ENCODE peak calls at places on chromosome 16, in ten cellular contexts. One of them, this sample, is unnamed. For H3K4me1, the result is how much of the 10 kb centered on the place peaks cover.

GRCh38 chr16:87541882-87542234 is 49.0 kb upstream of the ZCCHC14 start:
- DNase-seq in lower lobe of right lung: no peak
- DNase-seq in GM23248: peak
- DNase-seq in psoas muscle: no peak
- DNase-seq in heart left ventricle: peak
- DNase-seq in HCT116: no peak
- DNase-seq in H9: no peak
- DNase-seq in K562: no peak
- DNase-seq in kidney: no peak
- DNase-seq in tibial artery: peak
- DNase-seq in this sample: peak

GRCh38 chr16:70582280-70582978 is 58.8 kb downstream of the SF3B3 start:
- DNase-seq in GM23248: peak
- DNase-seq in heart left ventricle: no peak
- DNase-seq in HCT116: no peak
- DNase-seq in K562: no peak
- DNase-seq in H9: no peak
- DNase-seq in psoas muscle: no peak
- DNase-seq in lower lobe of right lung: no peak
- DNase-seq in kidney: no peak
- DNase-seq in tibial artery: no peak
- DNase-seq in this sample: no peak

GRCh38 chr16:610513-611381 is 20.0 kb upstream of the WFIKKN1 start:
- DNase-seq in K562: no peak
- DNase-seq in lower lobe of right lung: peak
- DNase-seq in heart left ventricle: no peak
- DNase-seq in GM23248: peak
- DNase-seq in kidney: peak
- DNase-seq in tibial artery: no peak
- DNase-seq in H9: peak
- DNase-seq in HCT116: no peak
- DNase-seq in psoas muscle: peak
- DNase-seq in this sample: no peak

GRCh38 chr16:87074635-87075318 is 242.4 kb downstream of the C16orf95 start:
- DNase-seq in kidney: no peak
- DNase-seq in HCT116: no peak
- DNase-seq in lower lobe of right lung: no peak
- DNase-seq in heart left ventricle: no peak
- DNase-seq in K562: no peak
- DNase-seq in GM23248: no peak
- DNase-seq in tibial artery: peak
- DNase-seq in H9: no peak
- DNase-seq in psoas muscle: no peak
- DNase-seq in this sample: no peak

GRCh38 chr16:6335072-6335471 is 997.6 kb upstream of the RBFOX1 start:
- DNase-seq in psoas muscle: no peak
- DNase-seq in K562: peak
- DNase-seq in heart left ventricle: no peak
- DNase-seq in tibial artery: no peak
- DNase-seq in H9: peak
- DNase-seq in GM23248: peak
- DNase-seq in kidney: no peak
- DNase-seq in lower lobe of right lung: no peak
- DNase-seq in HCT116: no peak
- DNase-seq in this sample: no peak

GRCh38 chr16:1333149-1333812 is at the start of gene BAIAP3:
- DNase-seq in psoas muscle: peak
- DNase-seq in tibial artery: no peak
- DNase-seq in H9: peak
- DNase-seq in HCT116: no peak
- DNase-seq in heart left ventricle: no peak
- DNase-seq in kidney: peak
- DNase-seq in K562: peak
- DNase-seq in lower lobe of right lung: no peak
- DNase-seq in GM23248: peak
- DNase-seq in this sample: no peak

GRCh38 chr16:4718466-4718865 is 15.6 kb downstream of the ANKS3 start:
- DNase-seq in kidney: peak
- DNase-seq in heart left ventricle: no peak
- DNase-seq in HCT116: no peak
- DNase-seq in lower lobe of right lung: no peak
- DNase-seq in GM23248: no peak
- DNase-seq in K562: no peak
- DNase-seq in H9: no peak
- DNase-seq in psoas muscle: no peak
- DNase-seq in tibial artery: no peak
- DNase-seq in this sample: no peak

GRCh38 chr16:83023011-83023410 is 396.2 kb downstream of the CDH13 start:
- DNase-seq in lower lobe of right lung: no peak
- DNase-seq in K562: no peak
- DNase-seq in H9: no peak
- DNase-seq in GM23248: no peak
- DNase-seq in heart left ventricle: no peak
- DNase-seq in kidney: no peak
- DNase-seq in HCT116: no peak
- DNase-seq in tibial artery: no peak
- DNase-seq in psoas muscle: no peak
- DNase-seq in this sample: no peak

GRCh38 chr16:82175627-82176026 is 5.6 kb upstream of the MPHOSPH6 start:
- DNase-seq in HCT116: no peak
- DNase-seq in heart left ventricle: no peak
- DNase-seq in psoas muscle: no peak
- DNase-seq in tibial artery: no peak
- DNase-seq in H9: no peak
- DNase-seq in GM23248: no peak
- DNase-seq in kidney: no peak
- DNase-seq in lower lobe of right lung: no peak
- DNase-seq in K562: no peak
- DNase-seq in this sample: no peak

GRCh38 chr16:49639739-49640388 is 216.0 kb downstream of the ZNF423 start:
- DNase-seq in H9: no peak
- DNase-seq in K562: no peak
- DNase-seq in HCT116: no peak
- DNase-seq in GM23248: no peak
- DNase-seq in psoas muscle: peak
- DNase-seq in heart left ventricle: peak
- DNase-seq in lower lobe of right lung: no peak
- DNase-seq in kidney: peak
- DNase-seq in tibial artery: no peak
- DNase-seq in this sample: no peak

DNA sequence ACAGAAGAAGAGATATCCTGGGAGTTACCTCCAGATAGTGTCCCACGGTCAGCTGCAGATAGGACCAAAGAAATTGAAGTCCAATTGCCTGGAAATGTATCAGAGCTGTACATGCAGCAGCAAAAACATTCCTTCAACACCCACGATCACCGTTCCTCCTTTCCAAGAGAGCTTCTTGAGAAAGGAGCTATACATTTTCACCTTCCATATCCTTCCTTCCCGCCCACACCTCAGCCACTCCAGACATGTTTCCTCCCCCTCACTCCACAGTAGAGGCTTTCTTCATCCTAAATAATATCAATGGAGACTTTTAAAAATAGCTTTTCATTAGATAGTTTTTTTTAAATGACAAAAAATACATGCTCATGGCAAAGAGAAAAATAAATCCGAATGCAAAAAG is 87.6 kb downstream of the HS3ST2 start:
- DNase-seq in psoas muscle: no peak
- DNase-seq in K562: no peak
- DNase-seq in lower lobe of right lung: no peak
- DNase-seq in H9: no peak
- DNase-seq in tibial artery: no peak
- DNase-seq in kidney: no peak
- DNase-seq in heart left ventricle: no peak
- DNase-seq in GM23248: no peak
- DNase-seq in HCT116: no peak
- DNase-seq in this sample: no peak
- H3K4me1 ChIP-seq in psoas muscle: under half
- H3K4me1 ChIP-seq in K562: under half
- H3K4me1 ChIP-seq in lower lobe of right lung: under half
- H3K4me1 ChIP-seq in H9: under half
- H3K4me1 ChIP-seq in tibial artery: under half
- H3K4me1 ChIP-seq in kidney: under half
- H3K4me1 ChIP-seq in heart left ventricle: under half
- H3K4me1 ChIP-seq in GM23248: under half
- H3K4me1 ChIP-seq in HCT116: under half
- H3K4me1 ChIP-seq in this sample: under half

GRCh38 chr16:29814592-29814991 is 1.4 kb upstream of the PAGR1 start:
- DNase-seq in H9: no peak
- DNase-seq in kidney: peak
- DNase-seq in GM23248: no peak
- DNase-seq in psoas muscle: no peak
- DNase-seq in K562: no peak
- DNase-seq in heart left ventricle: no peak
- DNase-seq in tibial artery: no peak
- DNase-seq in HCT116: no peak
- DNase-seq in lower lobe of right lung: no peak
- DNase-seq in this sample: no peak
- H3K27ac ChIP-seq in H9: no peak
- H3K27ac ChIP-seq in kidney: no peak
- H3K27ac ChIP-seq in GM23248: no peak
- H3K27ac ChIP-seq in psoas muscle: no peak
- H3K27ac ChIP-seq in K562: no peak
- H3K27ac ChIP-seq in heart left ventricle: no peak
- H3K27ac ChIP-seq in tibial artery: peak
- H3K27ac ChIP-seq in HCT116: peak
- H3K27ac ChIP-seq in lower lobe of right lung: no peak
- H3K27ac ChIP-seq in this sample: peak

GRCh38 chr16:66523861-66524354 is 26.0 kb downstream of the TK2 start:
- DNase-seq in heart left ventricle: no peak
- DNase-seq in K562: no peak
- DNase-seq in H9: no peak
- DNase-seq in HCT116: no peak
- DNase-seq in GM23248: no peak
- DNase-seq in tibial artery: no peak
- DNase-seq in kidney: no peak
- DNase-seq in lower lobe of right lung: no peak
- DNase-seq in psoas muscle: no peak
- DNase-seq in this sample: no peak
- H3K4me1 ChIP-seq in heart left ventricle: half or more
- H3K4me1 ChIP-seq in K562: under half
- H3K4me1 ChIP-seq in H9: under half
- H3K4me1 ChIP-seq in HCT116: under half
- H3K4me1 ChIP-seq in GM23248: under half
- H3K4me1 ChIP-seq in tibial artery: under half
- H3K4me1 ChIP-seq in kidney: under half
- H3K4me1 ChIP-seq in lower lobe of right lung: half or more
- H3K4me1 ChIP-seq in psoas muscle: under half
- H3K4me1 ChIP-seq in this sample: under half

GRCh38 chr16:67874147-67874771 is 1.4 kb downstream of the EDC4 start:
- DNase-seq in psoas muscle: no peak
- DNase-seq in HCT116: no peak
- DNase-seq in K562: no peak
- DNase-seq in heart left ventricle: no peak
- DNase-seq in kidney: no peak
- DNase-seq in H9: no peak
- DNase-seq in GM23248: peak
- DNase-seq in lower lobe of right lung: no peak
- DNase-seq in tibial artery: no peak
- DNase-seq in this sample: no peak
- H3K27ac ChIP-seq in psoas muscle: peak
- H3K27ac ChIP-seq in HCT116: no peak
- H3K27ac ChIP-seq in K562: no peak
- H3K27ac ChIP-seq in heart left ventricle: no peak
- H3K27ac ChIP-seq in kidney: no peak
- H3K27ac ChIP-seq in H9: no peak
- H3K27ac ChIP-seq in GM23248: peak
- H3K27ac ChIP-seq in lower lobe of right lung: no peak
- H3K27ac ChIP-seq in tibial artery: peak
- H3K27ac ChIP-seq in this sample: no peak

DNA sequence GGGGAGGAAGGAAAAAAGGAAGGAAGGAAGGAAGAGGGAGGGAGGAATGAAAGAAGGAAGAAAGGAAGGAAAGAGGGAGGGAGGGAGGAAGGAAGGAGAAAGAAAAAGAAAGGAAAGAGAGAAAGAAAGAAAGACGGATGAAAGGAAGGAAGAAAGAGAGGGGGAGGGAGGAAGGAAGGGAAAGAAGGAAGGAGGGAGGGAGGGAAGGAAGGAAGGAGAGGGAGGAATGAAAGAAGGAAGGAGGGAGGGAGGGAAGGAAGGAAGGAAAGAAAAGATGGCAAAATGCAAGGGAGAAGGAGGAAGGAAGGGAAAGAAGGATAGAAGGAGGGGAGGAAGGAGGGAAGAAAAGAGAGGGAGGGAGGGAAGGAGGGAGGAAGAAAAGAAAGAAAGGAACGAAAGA is 257.3 kb upstream of the C16orf82 start:
- DNase-seq in kidney: no peak
- DNase-seq in lower lobe of right lung: no peak
- DNase-seq in HCT116: no peak
- DNase-seq in GM23248: no peak
- DNase-seq in tibial artery: no peak
- DNase-seq in K562: no peak
- DNase-seq in H9: no peak
- DNase-seq in heart left ventricle: no peak
- DNase-seq in psoas muscle: no peak
- DNase-seq in this sample: no peak
- H3K4me1 ChIP-seq in kidney: under half
- H3K4me1 ChIP-seq in lower lobe of right lung: under half
- H3K4me1 ChIP-seq in HCT116: under half
- H3K4me1 ChIP-seq in GM23248: under half
- H3K4me1 ChIP-seq in tibial artery: under half
- H3K4me1 ChIP-seq in K562: under half
- H3K4me1 ChIP-seq in H9: under half
- H3K4me1 ChIP-seq in heart left ventricle: under half
- H3K4me1 ChIP-seq in psoas muscle: under half
- H3K4me1 ChIP-seq in this sample: under half

DNA sequence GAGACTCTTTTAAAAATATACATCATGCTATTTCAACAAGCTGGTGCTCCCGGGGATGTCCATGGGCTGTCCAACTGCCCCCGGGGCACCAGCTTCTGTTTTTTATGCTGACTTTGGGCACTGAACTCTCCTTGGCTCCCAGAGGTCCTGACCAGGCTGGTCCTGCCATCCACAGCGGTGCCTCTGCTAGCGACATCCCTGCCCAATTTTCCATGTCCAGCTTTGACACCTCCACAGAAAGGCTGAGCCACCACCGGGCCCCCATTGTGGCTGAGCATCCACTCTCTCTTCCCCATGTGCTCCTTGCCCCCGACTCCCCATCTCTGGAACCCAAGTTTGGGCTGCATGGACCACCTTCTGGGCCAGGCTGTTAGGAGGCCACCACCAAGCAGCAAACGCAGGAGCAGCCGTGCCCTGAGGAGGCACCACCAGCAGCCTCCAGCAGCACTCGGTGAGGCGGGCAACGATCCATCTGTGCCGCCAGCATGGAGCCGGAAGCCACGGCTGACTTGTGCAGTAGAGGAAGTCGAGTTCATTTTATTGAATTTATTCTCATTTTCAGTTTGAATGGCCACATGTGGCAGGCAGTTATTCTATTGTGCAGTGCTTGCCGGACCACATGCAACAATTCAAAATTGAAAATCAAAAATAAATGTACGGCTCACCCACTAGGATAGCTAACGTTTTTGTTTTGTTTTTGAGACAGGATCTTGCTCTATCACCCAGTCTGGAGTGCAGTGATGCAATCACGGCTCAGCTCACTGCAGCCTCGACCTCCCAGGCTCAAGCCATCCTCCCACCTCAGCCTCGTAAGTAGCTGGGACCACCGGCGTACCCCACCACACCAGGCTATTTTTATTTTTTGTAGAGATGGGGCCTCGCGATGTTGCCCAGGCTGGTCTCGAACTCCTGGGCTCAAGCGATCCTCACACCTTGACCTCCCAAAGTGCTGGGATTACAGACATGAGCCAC is 2.8 kb upstream of the MEAK7 start:
- DNase-seq in H9: no peak
- DNase-seq in tibial artery: peak
- DNase-seq in HCT116: no peak
- DNase-seq in lower lobe of right lung: peak
- DNase-seq in K562: no peak
- DNase-seq in heart left ventricle: peak
- DNase-seq in psoas muscle: no peak
- DNase-seq in GM23248: peak
- DNase-seq in kidney: no peak
- DNase-seq in this sample: no peak
- H3K27ac ChIP-seq in H9: no peak
- H3K27ac ChIP-seq in tibial artery: no peak
- H3K27ac ChIP-seq in HCT116: no peak
- H3K27ac ChIP-seq in lower lobe of right lung: no peak
- H3K27ac ChIP-seq in K562: no peak
- H3K27ac ChIP-seq in heart left ventricle: no peak
- H3K27ac ChIP-seq in psoas muscle: no peak
- H3K27ac ChIP-seq in GM23248: peak
- H3K27ac ChIP-seq in kidney: no peak
- H3K27ac ChIP-seq in this sample: no peak

This sample was measured in thoracic aorta.